ENCODE peak calls at places on chromosomes 11 and 22, in ten cellular contexts. J is caudate nucleus, W is sigmoid colon, T is stomach, K is ovary, D is uterus, G is H9, M is PC-3, B is psoas muscle, R is pancreas. O is an unnamed sample.

GRCh38 chr11:926341-926916 is 759 bp downstream of the AP2A2 start:
- DNase-seq in M (peak; percentile 47), K (no peak), D (peak; percentile 45), B (peak; percentile 52), T (no peak), J (no peak), R (peak; percentile 53), G (no peak), W (no peak), O (peak; percentile 85)

GRCh38 chr11:93564895-93565294 is 21.7 kb upstream of the SMCO4 start:
- DNase-seq in B (no peak), T (no peak), G (no peak), J (no peak), K (no peak), M (no peak), R (no peak), W (no peak), D (no peak), O (no peak)

GRCh38 chr11:575324-575995 is 810 bp upstream of the PHRF1 start:
- DNase-seq in M (peak; percentile 59), T (no peak), R (peak; percentile 61), D (no peak), G (no peak), K (no peak), B (no peak), W (no peak), J (no peak), O (peak; percentile 52)

GRCh38 chr11:111327908-111328624 is 29.7 kb downstream of the POU2AF3 start:
- DNase-seq in W (peak; percentile 82), J (no peak), M (no peak), D (no peak), K (no peak), R (peak; percentile 94), G (peak; percentile 45), T (peak; percentile 91), B (peak; percentile 78), O (no peak)

GRCh38 chr11:99260696-99261095 is 239.9 kb downstream of the CNTN5 start:
- DNase-seq in D (no peak), K (no peak), M (peak; percentile 10), T (no peak), J (no peak), W (no peak), G (no peak), B (no peak), R (no peak), O (no peak)

GRCh38 chr11:116352881-116353280 is 419.9 kb downstream of the BUD13 start:
- DNase-seq in D (no peak), G (no peak), J (no peak), R (peak; percentile 89), B (no peak), M (no peak), T (no peak), W (no peak), K (no peak), O (no peak)

GRCh38 chr11:116697639-116698038 is 75.1 kb downstream of the BUD13 start:
- DNase-seq in K (no peak), B (no peak), M (no peak), J (no peak), R (no peak), G (no peak), T (peak; percentile 17), D (no peak), W (peak; percentile 21), O (no peak)

GRCh38 chr22:20036119-20036518 is 15.2 kb downstream of the TANGO2 start:
- DNase-seq in B (no peak), T (no peak), W (no peak), D (no peak), R (no peak), J (no peak), M (no peak), G (no peak), K (no peak), O (no peak)

GRCh38 chr11:134376150-134376921 is 35.7 kb downstream of the B3GAT1 start:
- DNase-seq in D (no peak), B (peak; percentile 25), M (no peak), J (no peak), R (no peak), K (no peak), W (peak; percentile 36), G (no peak), T (no peak), O (no peak)

GRCh38 chr11:72441647-72442267 is 7.4 kb upstream of the CLPB start:
- DNase-seq in M (no peak), W (no peak), D (no peak), J (no peak), G (no peak), T (no peak), R (no peak), B (no peak), K (no peak), O (peak; percentile 72)

GRCh38 chr11:59728913-59729312 is 15.3 kb upstream of the OR10V1 start:
- DNase-seq in R (no peak), D (no peak), G (no peak), T (no peak), M (no peak), W (no peak), K (no peak), J (no peak), B (no peak), O (no peak)

GRCh38 chr11:44793350-44794090 is 66.8 kb downstream of the TSPAN18 start:
- DNase-seq in W (no peak), J (no peak), M (no peak), K (no peak), B (no peak), G (no peak), R (no peak), T (no peak), D (no peak), O (no peak)

GRCh38 chr11:75499423-75500305 is 26.1 kb downstream of the GDPD5 start:
- DNase-seq in D (peak; percentile 81), G (no peak), W (peak; percentile 89), M (peak; percentile 94), T (no peak), K (no peak), B (peak; percentile 84), J (no peak), R (no peak), O (no peak)

GRCh38 chr11:57278721-57279095 is 41.7 kb upstream of the APLNR start:
- DNase-seq in B (no peak), W (no peak), G (no peak), D (no peak), R (no peak), K (no peak), M (no peak), T (no peak), J (no peak), O (no peak)

GRCh38 chr11:93895106-93895862 is 44.9 kb upstream of the VSTM5 start:
- DNase-seq in J (no peak), K (peak; percentile 22), B (no peak), M (peak; percentile 95), D (no peak), W (no peak), G (no peak), T (no peak), R (peak; percentile 24), O (peak; percentile 40)

GRCh38 chr11:7524831-7525230 is 11.0 kb downstream of the PPFIBP2 start:
- DNase-seq in D (no peak), G (no peak), B (no peak), J (no peak), W (no peak), K (no peak), R (no peak), T (no peak), M (no peak), O (no peak)

GRCh38 chr11:119341222-119342022 is 739 bp upstream of the C1QTNF5 start:
- DNase-seq in G (peak; percentile 72), M (no peak), R (no peak), W (no peak), B (no peak), D (no peak), J (no peak), K (no peak), T (no peak), O (no peak)
- H3K27ac ChIP-seq in G (no peak overlapping the region), M (no peak overlapping the region), R (peak overlapping the region; percentile 79), W (peak overlapping the region; percentile 80), B (peak overlapping the region; percentile 76), D (peak overlapping the region; percentile 83), J (peak overlapping the region; percentile 89), K (peak overlapping the region; percentile 60), T (peak overlapping the region; percentile 96), O (peak overlapping the region; percentile 67)

DNA sequence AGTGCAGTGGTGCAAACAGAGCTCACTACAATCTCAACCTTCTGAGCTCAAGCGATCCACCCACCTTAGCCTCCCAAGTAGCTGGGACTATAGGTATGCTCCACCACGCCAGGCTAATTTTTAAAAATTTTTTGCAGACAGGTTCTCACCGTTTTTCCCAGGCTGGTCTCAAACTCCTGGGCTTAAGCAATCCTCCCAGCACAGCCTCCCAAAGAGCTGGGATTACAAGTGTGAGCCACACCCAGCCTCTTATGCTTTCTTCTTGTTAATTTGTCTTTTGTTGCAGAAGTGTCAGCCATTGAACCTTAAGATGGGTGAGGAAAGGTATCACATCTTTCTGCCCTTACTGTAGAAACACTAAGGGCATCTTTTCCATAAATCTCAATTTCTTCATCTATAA is 34.9 kb downstream of the DENND5A start:
- DNase-seq in R (no peak), B (no peak), D (no peak), M (no peak), J (no peak), K (no peak), W (no peak), T (no peak), G (peak; percentile 8), O (no peak)
- H3K27ac ChIP-seq in R (no peak overlapping the region), B (no peak overlapping the region), D (no peak overlapping the region), M (no peak overlapping the region), J (peak overlapping the region; percentile 98), K (no peak overlapping the region), W (no peak overlapping the region), T (no peak overlapping the region), G (no peak overlapping the region), O (no peak overlapping the region)

GRCh38 chr11:94975599-94975998 is 2.1 kb downstream of the KDM4D start:
- DNase-seq in D (no peak), B (no peak), T (no peak), J (no peak), W (no peak), M (no peak), G (no peak), R (no peak), K (no peak), O (no peak)

GRCh38 chr11:94968334-94968958 is 4.9 kb downstream of the CWC15 start:
- DNase-seq in B (no peak), K (no peak), T (no peak), G (no peak), J (no peak), D (no peak), W (no peak), M (peak; percentile 50), R (no peak), O (peak; percentile 27)

GRCh38 chr11:94973099-94973968 is at the start of the genes CWC15 and KDM4D:
- DNase-seq in T (peak; percentile 95), R (peak; percentile 94), D (peak; percentile 95), M (peak; percentile 98), W (peak; percentile 97), J (peak; percentile 84), B (peak; percentile 97), K (peak; percentile 95), G (peak; percentile 94), O (peak; percentile 95)

GRCh38 chr11:94974178-94974577 is 669 bp downstream of the KDM4D start:
- DNase-seq in B (no peak), T (no peak), W (no peak), D (no peak), J (no peak), R (no peak), K (no peak), M (no peak), G (no peak), O (peak; percentile 17)
- H3K27ac ChIP-seq in B (peak overlapping the region; percentile 86), T (no peak overlapping the region), W (peak overlapping the region; percentile 81), D (peak overlapping the region; percentile 86), J (no peak overlapping the region), R (no peak overlapping the region), K (no peak overlapping the region), M (no peak overlapping the region), G (no peak overlapping the region), O (no peak overlapping the region)

GRCh38 chr11:10594407-10594806 is 25.9 kb upstream of the LYVE1 start:
- DNase-seq in W (no peak), R (no peak), M (peak; percentile 93), B (no peak), D (no peak), J (no peak), G (no peak), K (no peak), T (no peak), O (no peak)
- H3K27ac ChIP-seq in W (no peak overlapping the region), R (no peak overlapping the region), M (peak overlapping the region; percentile 88), B (no peak overlapping the region), D (no peak overlapping the region), J (no peak overlapping the region), G (no peak overlapping the region), K (no peak overlapping the region), T (peak overlapping the region; percentile 70), O (no peak overlapping the region)